ENCODE peak calls at places on chromosomes 5 and 9, in five cellular contexts. I, W, Q, G and N are unnamed samples.

GRCh38 chr5:146369691-146370090 is 31.1 kb downstream of the POU4F3 start:
- DNase-seq in Q (no peak), W (no peak), G (no peak), I (no peak), N (no peak)

GRCh38 chr5:169471021-169471420 is 112.6 kb upstream of the SPDL1 start:
- DNase-seq in W (no peak), G (no peak), Q (no peak), I (no peak), N (no peak)

GRCh38 chr9:109916316-109916715 is 136.3 kb downstream of the PALM2AKAP2 start:
- DNase-seq in W (no peak), I (no peak), Q (no peak), G (no peak), N (no peak)

GRCh38 chr5:16709691-16710420 is 93.1 kb upstream of the RETREG1 start:
- DNase-seq in W (no peak), G (no peak), I (no peak), Q (no peak), N (no peak)

GRCh38 chr9:124130277-124131075 is 118.9 kb downstream of the LHX2 start:
- DNase-seq in G (no peak), I (no peak), Q (no peak), W (peak), N (no peak)

GRCh38 chr9:2059131-2059929 is 44.2 kb downstream of the SMARCA2 start:
- DNase-seq in Q (no peak), G (no peak), I (no peak), W (no peak), N (no peak)

GRCh38 chr9:129826759-129827158 is 2.8 kb upstream of the TOR1A start:
- DNase-seq in Q (no peak), W (no peak), G (no peak), I (no peak), N (no peak)

GRCh38 chr5:21806943-21807342 is 1046.2 kb downstream of the CDH12 start:
- DNase-seq in W (no peak), G (no peak), I (peak), Q (no peak), N (no peak)

GRCh38 chr5:76901522-76901921 is 51.3 kb upstream of the CRHBP start:
- DNase-seq in I (no peak), G (no peak), Q (no peak), W (no peak), N (no peak)

GRCh38 chr5:31075981-31076380 is 117.5 kb upstream of the CDH6 start:
- DNase-seq in I (no peak), Q (no peak), G (no peak), W (no peak), N (no peak)

GRCh38 chr9:126375386-126375785 is 48.8 kb downstream of the MVB12B start:
- DNase-seq in G (no peak), W (no peak), Q (no peak), I (peak), N (no peak)

GRCh38 chr9:137423810-137424291 is 658 bp downstream of the NOXA1 start:
- DNase-seq in Q (no peak), W (peak), G (no peak), I (no peak), N (no peak)

GRCh38 chr9:95349109-95350038 is 31.9 kb upstream of the FANCC start:
- DNase-seq in G (peak), W (no peak), I (no peak), Q (no peak), N (peak)

GRCh38 chr5:73894860-73895259 is 268.9 kb downstream of the ARHGEF28 start:
- DNase-seq in Q (no peak), G (no peak), W (no peak), I (no peak), N (no peak)

GRCh38 chr9:99809586-99810357 is 11.9 kb upstream of the NR4A3 start:
- DNase-seq in G (no peak), Q (no peak), W (no peak), I (no peak), N (no peak)

GRCh38 chr5:177089825-177090641 is 3.3 kb downstream of the FGFR4 start:
- DNase-seq in G (no peak), W (no peak), I (no peak), Q (no peak), N (no peak)

GRCh38 chr5:25850581-25850980 is 1187.8 kb downstream of the CDH9 start:
- DNase-seq in W (no peak), Q (no peak), I (no peak), G (no peak), N (no peak)

GRCh38 chr5:43354774-43355173 is 41.6 kb upstream of the HMGCS1 start:
- DNase-seq in G (no peak), W (no peak), I (no peak), Q (no peak), N (no peak)

GRCh38 chr5:172707285-172708182 is 63.5 kb downstream of the DUSP1 start:
- DNase-seq in I (peak), G (no peak), W (peak), Q (no peak), N (no peak)

GRCh38 chr9:123739387-123739786 is 190.5 kb downstream of the DENND1A start:
- DNase-seq in Q (no peak), G (no peak), I (no peak), W (no peak), N (no peak)